ENCODE peak calls at places on chromosomes 1 and 21, in four cellular contexts. W is Panc1, J is HepG2, C is K562. X is an unnamed sample.

GRCh38 chr1:43234267-43234666 is 35.5 kb upstream of the TMEM125 start:
- DNase-seq in J (no peak), C (no peak), W (no peak), X (no peak)

GRCh38 chr21:26832513-26832912 is 12.7 kb downstream of the ADAMTS1 start:
- DNase-seq in C (no peak), W (no peak), J (no peak), X (no peak)

GRCh38 chr1:115706774-115707425 is 61.6 kb downstream of the CASQ2 start:
- DNase-seq in C (peak; percentile 67), J (peak; percentile 42), W (no peak), X (peak; percentile 51)

GRCh38 chr1:37035828-37036666 is 1.7 kb upstream of the GRIK3 start:
- DNase-seq in W (no peak), C (peak; percentile 47), J (no peak), X (no peak)

GRCh38 chr1:112651205-112651604 is 23.3 kb upstream of the MOV10 start:
- DNase-seq in W (no peak), C (no peak), J (no peak), X (no peak)

GRCh38 chr1:43558346-43558841 is 27.7 kb downstream of the PTPRF start:
- DNase-seq in C (no peak), W (no peak), J (no peak), X (no peak)

GRCh38 chr1:75233302-75233929 is 99.2 kb downstream of the LHX8 start:
- DNase-seq in C (peak; percentile 53), J (peak; percentile 38), W (peak; percentile 8), X (peak; percentile 19)

GRCh38 chr1:77200806-77201205 is 18.4 kb downstream of the PIGK start:
- DNase-seq in J (no peak), C (no peak), W (no peak), X (no peak)

GRCh38 chr21:24014381-24014780 is 1592.9 kb downstream of the MRPL39 start:
- DNase-seq in J (no peak), C (no peak), W (no peak), X (no peak)

GRCh38 chr1:117659565-117660264 is 53.9 kb downstream of the TENT5C start:
- DNase-seq in J (no peak), W (no peak), C (peak; percentile 94), X (no peak)

GRCh38 chr1:20551945-20552727 is at the start of gene FAM43B:
- DNase-seq in J (peak; percentile 88), W (no peak), C (peak; percentile 44), X (no peak)

GRCh38 chr21:31234936-31235335 is 109.1 kb downstream of the TIAM1 start:
- DNase-seq in C (no peak), J (no peak), W (no peak), X (no peak)

GRCh38 chr1:246930830-246931548 is 759 bp downstream of the AHCTF1 start:
- DNase-seq in W (no peak), J (peak; percentile 33), C (peak; percentile 79), X (no peak)

GRCh38 chr21:29689753-29690152 is 250.0 kb downstream of the GRIK1 start:
- DNase-seq in C (no peak), W (no peak), J (no peak), X (no peak)

GRCh38 chr1:36516372-36517018 is 33.8 kb upstream of the CSF3R start:
- DNase-seq in C (peak; percentile 89), J (peak; percentile 60), W (peak; percentile 41), X (peak; percentile 39)

GRCh38 chr1:78323311-78323710 is 167.5 kb upstream of the PTGFR start:
- DNase-seq in W (no peak), C (no peak), J (no peak), X (no peak)

GRCh38 chr1:182054698-182055326 is 6.7 kb downstream of the ZNF648 start:
- DNase-seq in C (peak; percentile 70), W (no peak), J (peak; percentile 39), X (peak; percentile 26)

GRCh38 chr1:58780586-58781452 is 3.0 kb downstream of the JUN start:
- DNase-seq in W (no peak), C (no peak), J (no peak), X (no peak)
- H3K27ac ChIP-seq in W (peak overlapping the region; percentile 8), C (no peak overlapping the region), J (no peak overlapping the region), X (no peak overlapping the region)

DNA sequence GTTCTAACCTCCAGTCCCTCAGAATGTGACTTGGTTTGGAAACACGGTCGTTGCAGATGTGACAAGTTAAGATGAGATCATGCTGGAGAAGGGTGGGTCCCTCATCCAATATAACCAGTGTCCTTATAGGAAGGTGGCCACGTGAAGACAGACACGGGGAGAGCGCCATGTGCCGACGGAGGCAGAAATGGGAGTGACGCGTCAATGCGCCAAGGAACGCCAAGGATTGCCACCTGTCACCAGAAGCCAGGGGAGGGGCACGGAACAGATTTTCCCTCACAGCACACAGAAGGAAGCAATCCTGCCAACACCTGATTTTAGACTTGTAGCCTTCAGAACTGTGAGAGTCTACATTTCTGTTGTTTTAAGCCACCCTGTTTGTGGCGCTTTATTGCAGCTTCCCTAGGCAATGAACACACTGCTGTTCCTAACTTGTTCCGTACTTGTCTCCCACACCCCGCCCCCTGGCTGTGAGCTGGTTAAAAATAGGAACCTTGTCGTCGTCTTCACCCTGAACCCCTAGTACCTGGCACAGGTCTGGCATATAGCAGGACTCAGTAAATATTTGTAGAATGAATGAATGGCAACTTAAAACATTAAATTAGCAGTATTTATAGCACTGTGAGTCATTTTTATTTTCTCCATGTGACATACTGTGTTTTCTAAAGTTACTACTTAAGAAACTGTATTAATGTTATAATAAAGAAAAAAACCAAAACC is 14.2 kb downstream of the RIMS3 start:
- DNase-seq in J (no peak), W (no peak), C (peak; percentile 49), X (no peak)
- TF ChIP-seq TCF7L2 in J (no peak), W (no peak), C (no peak), X (no peak)

GRCh38 chr1:8598783-8599182 is 218.7 kb downstream of the RERE start:
- DNase-seq in C (no peak), W (no peak), J (no peak), X (no peak)

GRCh38 chr1:8598060-8598724 is 219.2 kb downstream of the RERE start:
- DNase-seq in J (peak; percentile 6), W (no peak), C (no peak), X (no peak)

GRCh38 chr1:8602471-8603219 is 214.8 kb downstream of the RERE start:
- DNase-seq in W (no peak), C (no peak), J (no peak), X (no peak)

GRCh38 chr1:8599813-8600212 is 217.6 kb downstream of the RERE start:
- DNase-seq in C (no peak), W (no peak), J (no peak), X (no peak)

GRCh38 chr1:8600336-8600735 is 217.1 kb downstream of the RERE start:
- DNase-seq in C (no peak), J (no peak), W (no peak), X (no peak)
- H3K27ac ChIP-seq in C (no peak overlapping the region), J (peak overlapping the region; percentile 21), W (no peak overlapping the region), X (no peak overlapping the region)

DNA sequence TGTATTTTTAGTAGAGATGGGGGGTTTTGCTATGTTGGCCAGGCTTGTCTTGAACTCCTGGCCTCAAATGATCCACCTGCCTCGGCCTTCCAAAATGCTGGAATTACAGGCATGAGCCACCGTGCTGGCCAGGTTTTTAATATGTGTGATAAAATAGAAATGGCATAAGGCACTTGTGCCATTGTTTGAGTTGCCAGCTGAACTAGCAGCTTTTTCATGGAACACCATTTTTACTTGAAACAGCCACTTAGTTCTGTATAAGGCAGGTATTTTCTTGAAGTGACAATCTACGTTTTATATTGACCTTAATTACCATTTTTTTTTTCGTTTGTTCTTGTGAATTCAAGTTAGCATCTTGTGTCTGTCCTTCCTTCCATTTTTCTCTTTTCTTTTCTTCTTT is 28.3 kb downstream of the MTF2 start:
- DNase-seq in C (no peak), J (no peak), W (no peak), X (no peak)
- TF ChIP-seq TCF7L2 in C (no peak), J (no peak), W (no peak), X (no peak)